ENCODE peak calls at places on chromosomes 13 and 19, in seven cellular contexts. R is stimulated activated naive CD8-positive, alpha-beta T cell treated with anti-CD3 and anti-CD28 coated beads, Interleukin-15, Interleukin-2, amounts not matched to agents 100 U/mL and 50 U/mL, for 24 hours; L is activated CD4-positive, alpha-beta T cell treated with anti-CD3 and anti-CD28 coated beads, Interleukin-2, amount 50 U/mL, for 24 hours; K is activated T-helper 2 cell treated with anti-CD3 and anti-CD28 coated beads, Interferon-gamma antibody, Interleukin-2, Interleukin-4, amounts not matched to agents 10 μg/mL and 5 μg/mL and 100 μg/mL, durations not matched to agents 14 hours and 24 hours and 36 hours; C is activated T-helper 9 cell treated with anti-CD3 and anti-CD28 coated beads, Interleukin-2, amount 50 U/mL, for 16 hours; D is heart left ventricle; I is anterior cingulate cortex. V is an unnamed sample.

GRCh38 chr13:74555291-74556001 is 421.2 kb upstream of the KLF12 start:
- DNase-seq in L (no peak), D (no peak), K (no peak), C (no peak), R (no peak), I (no peak), V (no peak)

GRCh38 chr19:41426952-41427646 is at the start of gene B3GNT8:
- DNase-seq in I (no peak), C (peak), D (peak), K (peak), L (no peak), R (peak), V (no peak)

GRCh38 chr13:36767276-36767675 is 51.7 kb upstream of the RFXAP start:
- DNase-seq in D (no peak), C (no peak), L (no peak), I (no peak), R (no peak), K (no peak), V (no peak)

GRCh38 chr19:1407662-1408299 is 395 bp downstream of the DAZAP1 start:
- DNase-seq in I (no peak), C (peak), K (no peak), L (no peak), D (peak), R (peak), V (no peak)

GRCh38 chr19:45076851-45077730 is 813 bp upstream of the ZNF296 start:
- DNase-seq in D (no peak), L (no peak), I (no peak), R (peak), C (no peak), K (no peak), V (no peak)

GRCh38 chr13:24997367-24997967 is 98.5 kb upstream of the PABPC3 start:
- DNase-seq in K (no peak), C (no peak), R (peak), L (no peak), D (no peak), I (no peak), V (no peak)

GRCh38 chr19:370641-371330 is 26.2 kb upstream of the MIER2 start:
- DNase-seq in D (no peak), K (no peak), L (no peak), I (no peak), R (no peak), C (no peak), V (no peak)

GRCh38 chr13:19845758-19846157 is 17.7 kb downstream of the ZMYM5 start:
- DNase-seq in R (peak), C (no peak), K (no peak), I (no peak), D (no peak), L (no peak), V (peak)

GRCh38 chr13:45564108-45564507 is 51.4 kb downstream of the ERICH6B start:
- DNase-seq in R (no peak), D (no peak), C (no peak), L (no peak), I (no peak), K (no peak), V (no peak)

GRCh38 chr13:99496322-99497142 is 4.7 kb upstream of the TM9SF2 start:
- DNase-seq in R (peak), L (peak), I (no peak), D (peak), K (peak), C (peak), V (peak)

GRCh38 chr13:77509221-77509620 is 26.3 kb upstream of the SCEL start:
- DNase-seq in D (no peak), K (no peak), L (no peak), R (no peak), I (no peak), C (no peak), V (no peak)

GRCh38 chr13:45989607-45990006 is 62.9 kb downstream of the ZC3H13 start:
- DNase-seq in R (no peak), D (no peak), L (no peak), I (no peak), C (no peak), K (no peak), V (no peak)

GRCh38 chr19:12796146-12797071 is 5.1 kb downstream of the JUNB start:
- DNase-seq in K (peak), L (no peak), I (peak), R (peak), D (peak), C (peak), V (peak)

GRCh38 chr19:55131421-55131820 is 14.0 kb upstream of the PPP1R12C start:
- DNase-seq in R (no peak), D (no peak), I (no peak), C (no peak), K (no peak), L (no peak), V (no peak)

GRCh38 chr19:4507150-4507452 is 11.2 kb downstream of the PLIN4 start:
- DNase-seq in L (no peak), C (no peak), D (no peak), I (no peak), R (no peak), K (no peak), V (no peak)

GRCh38 chr13:88887045-88887662 is 1216.0 kb downstream of the SLITRK5 start:
- DNase-seq in C (no peak), D (no peak), K (no peak), I (no peak), R (no peak), L (no peak), V (no peak)

GRCh38 chr13:25943666-25944065 is 108.2 kb downstream of the SHISA2 start:
- DNase-seq in L (no peak), R (no peak), D (no peak), K (no peak), C (no peak), I (no peak), V (no peak)

GRCh38 chr19:30036154-30037129 is 94.4 kb downstream of the URI1 start:
- DNase-seq in C (no peak), D (no peak), L (no peak), R (no peak), K (no peak), I (no peak), V (no peak)

GRCh38 chr19:17520865-17521264 is 9.4 kb downstream of the PGLS start:
- DNase-seq in D (no peak), I (no peak), C (no peak), K (no peak), L (no peak), R (no peak), V (no peak)

GRCh38 chr19:5246554-5247155 is 94.0 kb downstream of the PTPRS start:
- DNase-seq in K (no peak), L (no peak), C (no peak), R (peak), I (no peak), D (no peak), V (no peak)

GRCh38 chr19:54465367-54466109 is 2.0 kb upstream of the LENG9 start:
- DNase-seq in D (no peak), C (no peak), R (no peak), I (no peak), K (no peak), L (no peak), V (no peak)

GRCh38 chr13:42740753-42741152 is 40.6 kb upstream of the FAM216B start:
- DNase-seq in K (no peak), L (no peak), D (peak), I (peak), R (no peak), C (no peak), V (peak)

GRCh38 chr13:57352114-57352513 is 185.1 kb downstream of the PRR20E start:
- DNase-seq in L (no peak), I (no peak), K (no peak), C (no peak), R (no peak), D (no peak), V (no peak)

GRCh38 chr19:15432018-15432494 is 13.3 kb upstream of the AKAP8L start:
- DNase-seq in C (no peak), K (no peak), D (peak), I (no peak), R (peak), L (no peak), V (no peak)

GRCh38 chr19:54572696-54573311 is 786 bp upstream of the LILRA2 start:
- DNase-seq in I (no peak), L (no peak), K (no peak), D (peak), R (no peak), C (no peak), V (peak)

GRCh38 chr13:80083516-80084085 is 257.3 kb downstream of the SPRY2 start:
- DNase-seq in I (no peak), D (no peak), K (no peak), C (no peak), R (no peak), L (no peak), V (peak)

GRCh38 chr19:49309087-49309486 is 15.9 kb downstream of the SLC6A16 start:
- DNase-seq in L (no peak), D (no peak), I (no peak), K (no peak), C (no peak), R (no peak), V (no peak)

V was measured in globus pallidus.